ENCODE peak calls at places on chromosomes 5 and 9, in six cellular contexts. E is K562, K is stomach, U is transverse colon, C is sigmoid colon, Q is suprapubic skin. N is an unnamed sample.

GRCh38 chr5:119340597-119341218 is 15.1 kb upstream of the TNFAIP8 start:
- DNase-seq in Q (no peak), K (no peak), E (peak; percentile 51), U (peak; percentile 70), C (no peak), N (peak; percentile 82)

GRCh38 chr5:179118756-179119414 is 58.7 kb downstream of the ZNF354C start:
- DNase-seq in C (no peak), Q (peak; percentile 35), K (no peak), U (no peak), E (no peak), N (peak; percentile 41)

GRCh38 chr5:400282-401215 is 42.4 kb upstream of the EXOC3 start:
- DNase-seq in U (no peak), E (no peak), Q (peak; percentile 66), K (no peak), C (peak; percentile 61), N (peak; percentile 75)

GRCh38 chr5:15746833-15747232 is 246.9 kb downstream of the FBXL7 start:
- DNase-seq in Q (no peak), K (no peak), C (no peak), E (no peak), U (no peak), N (no peak)

GRCh38 chr9:111967621-111968020 is 71.0 kb downstream of the UGCG start:
- DNase-seq in K (no peak), Q (no peak), E (no peak), U (no peak), C (no peak), N (no peak)

GRCh38 chr5:118533923-118534322 is 454.4 kb downstream of the DTWD2 start:
- DNase-seq in U (no peak), K (no peak), E (no peak), C (no peak), Q (no peak), N (no peak)

GRCh38 chr9:34163439-34163838 is 15.4 kb upstream of the UBAP1 start:
- DNase-seq in U (no peak), E (no peak), K (no peak), Q (no peak), C (no peak), N (no peak)

GRCh38 chr9:81634915-81635516 is 54.3 kb downstream of the TLE1 start:
- DNase-seq in C (no peak), K (no peak), Q (no peak), E (no peak), U (no peak), N (no peak)

GRCh38 chr9:130845901-130846381 is 10.9 kb downstream of the ABL1 start:
- DNase-seq in U (no peak), C (peak; percentile 79), K (no peak), Q (no peak), E (peak; percentile 99), N (no peak)

GRCh38 chr5:61675015-61675692 is 343.1 kb downstream of the ZSWIM6 start:
- DNase-seq in U (peak; percentile 42), C (no peak), K (no peak), Q (no peak), E (no peak), N (no peak)

GRCh38 chr5:15615859-15616258 is 115.9 kb downstream of the FBXL7 start:
- DNase-seq in Q (no peak), K (no peak), U (no peak), C (no peak), E (no peak), N (no peak)

GRCh38 chr5:168159425-168159824 is 132.0 kb upstream of the WWC1 start:
- DNase-seq in C (no peak), K (peak; percentile 81), E (no peak), U (peak; percentile 78), Q (no peak), N (no peak)

GRCh38 chr5:69206528-69207190 is 17.3 kb downstream of the CENPH start:
- DNase-seq in U (no peak), Q (no peak), K (peak; percentile 38), E (no peak), C (no peak), N (no peak)

GRCh38 chr9:118829334-118829733 is 539.9 kb downstream of the BRINP1 start:
- DNase-seq in K (no peak), E (no peak), Q (no peak), C (no peak), U (no peak), N (no peak)

GRCh38 chr5:109253262-109253661 is 156.5 kb downstream of the PJA2 start:
- DNase-seq in E (no peak), K (no peak), U (no peak), Q (no peak), C (no peak), N (no peak)

GRCh38 chr9:17005085-17005484 is 129.8 kb upstream of the CNTLN start:
- DNase-seq in U (peak; percentile 60), Q (no peak), K (peak; percentile 38), E (no peak), C (peak; percentile 81), N (no peak)

GRCh38 chr9:5574998-5575397 is 53.9 kb upstream of the RIC1 start:
- DNase-seq in K (no peak), U (no peak), C (no peak), Q (no peak), E (no peak), N (no peak)

GRCh38 chr9:134724231-134724911 is 82.8 kb downstream of the COL5A1 start:
- DNase-seq in U (no peak), C (peak; percentile 77), E (no peak), Q (no peak), K (no peak), N (no peak)

GRCh38 chr9:114080773-114081440 is 2.8 kb upstream of the AMBP start:
- DNase-seq in U (peak; percentile 61), C (peak; percentile 47), K (peak; percentile 63), Q (no peak), E (no peak), N (no peak)

GRCh38 chr9:9352877-9353481 is 1259.8 kb downstream of the PTPRD start:
- DNase-seq in E (peak; percentile 1), K (no peak), U (no peak), C (no peak), Q (no peak), N (no peak)

GRCh38 chr9:110835404-110835803 is 166.8 kb downstream of the MUSK start:
- DNase-seq in Q (no peak), K (no peak), U (no peak), C (no peak), E (no peak), N (no peak)

GRCh38 chr5:124963236-124963929 is 216.9 kb upstream of the ZNF608 start:
- DNase-seq in U (no peak), Q (no peak), E (no peak), C (no peak), K (no peak), N (no peak)

GRCh38 chr5:1299961-1300360 is 5.1 kb upstream of the TERT start:
- DNase-seq in U (no peak), E (no peak), K (no peak), Q (peak; percentile 54), C (peak; percentile 17), N (peak; percentile 70)

GRCh38 chr5:54676466-54676865 is 158.9 kb downstream of the SNX18 start:
- DNase-seq in C (no peak), K (no peak), U (no peak), Q (no peak), E (no peak), N (no peak)

GRCh38 chr9:27125030-27125429 is 16.0 kb downstream of the TEK start:
- DNase-seq in E (no peak), Q (peak; percentile 66), K (peak; percentile 31), C (peak; percentile 93), U (peak; percentile 57), N (no peak)

GRCh38 chr5:81717815-81718214 is 33.1 kb downstream of the SSBP2 start:
- DNase-seq in U (no peak), K (no peak), C (no peak), Q (no peak), E (no peak), N (no peak)

GRCh38 chr9:32603914-32604852 is 31.2 kb upstream of the NDUFB6 start:
- DNase-seq in K (no peak), C (no peak), E (peak; percentile 15), Q (no peak), U (no peak), N (no peak)

GRCh38 chr5:155844541-155844940 is 482.4 kb upstream of the SGCD start:
- DNase-seq in C (no peak), E (no peak), U (no peak), Q (no peak), K (no peak), N (no peak)

GRCh38 chr5:89374818-89375521 is 492.0 kb upstream of the MEF2C start:
- DNase-seq in Q (no peak), U (no peak), K (no peak), E (no peak), C (no peak), N (no peak)

DNA sequence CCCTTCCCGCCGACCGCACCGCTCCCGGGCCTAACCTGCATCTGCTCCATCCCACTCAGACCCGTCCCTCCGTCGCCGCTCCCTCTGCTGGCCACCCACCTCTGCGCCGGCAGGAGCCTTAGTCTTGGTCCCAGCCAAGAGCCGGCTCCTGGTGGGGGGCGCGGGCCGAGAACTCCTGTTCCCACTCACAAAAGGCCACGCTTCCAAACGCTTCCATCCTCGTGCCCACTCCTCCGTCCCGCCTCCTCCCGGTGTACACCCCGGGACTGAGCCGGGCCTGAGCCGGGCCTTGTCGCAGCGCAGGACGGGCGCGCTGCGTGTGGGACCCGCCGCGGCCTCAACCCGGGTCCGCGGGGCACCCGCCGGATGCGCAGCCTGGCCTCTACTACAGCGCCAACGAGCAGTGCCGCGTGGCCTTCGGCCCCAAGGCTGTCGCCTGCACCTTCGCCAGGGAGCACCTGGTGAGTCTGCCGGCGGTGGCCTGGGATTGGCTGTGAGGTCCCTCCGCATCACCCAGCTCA is 7.5 kb downstream of the ADAMTS13 start:
- DNase-seq in K (peak; percentile 65), Q (no peak), C (no peak), U (peak; percentile 59), E (peak; percentile 67), N (peak; percentile 82)
- TF ChIP-seq POLR2AphosphoS5 in K (no peak), Q (no peak), C (no peak), U (no peak), E (no peak), N (no peak)

GRCh38 chr9:29200650-29201049 is 1627.4 kb upstream of the C9orf72 start:
- DNase-seq in E (no peak), Q (no peak), U (no peak), K (no peak), C (no peak), N (no peak)
- TF ChIP-seq POLR2A in E (no peak), Q (no peak), U (no peak), K (no peak), C (no peak), N (no peak)

DNA sequence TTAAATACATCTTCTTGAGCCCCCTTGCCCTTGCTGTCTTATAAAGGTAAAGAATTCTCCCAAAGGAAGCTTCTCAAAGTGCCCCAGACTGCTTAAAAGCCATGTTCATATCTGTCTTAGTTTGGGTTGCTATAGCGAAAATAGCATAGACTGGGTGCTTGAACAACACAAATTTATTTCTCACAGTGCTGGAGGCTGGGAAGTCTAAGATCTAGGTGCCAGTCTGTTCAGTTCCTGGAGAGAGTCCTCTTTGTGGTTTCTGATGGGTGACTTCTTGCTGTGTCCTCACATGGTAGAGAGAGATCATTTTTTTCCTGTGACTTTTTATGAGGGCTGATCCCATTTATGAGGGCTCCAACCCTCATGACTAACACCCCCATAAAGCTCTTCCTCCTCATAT is 486.7 kb upstream of the ADAMTS16 start:
- DNase-seq in U (no peak), C (no peak), K (no peak), Q (no peak), E (no peak), N (no peak)
- H3K9me3 ChIP-seq in U (no peaks in the 10 kb centered on the region), C (no peaks in the 10 kb centered on the region), K (peaks cover 12% of the 10 kb centered on the region), Q (no peaks in the 10 kb centered on the region), E (no peaks in the 10 kb centered on the region), N (no peaks in the 10 kb centered on the region)

GRCh38 chr5:43543434-43543833 is 13.4 kb downstream of the PAIP1 start:
- DNase-seq in Q (no peak), U (no peak), E (no peak), K (no peak), C (no peak), N (no peak)
- TF ChIP-seq POLR2AphosphoS5 in Q (no peak), U (no peak), E (no peak), K (no peak), C (no peak), N (no peak)